ENCODE peak calls at places on chromosomes 11 and 22, in five cellular contexts. W, M, T, Z and O are unnamed samples.

GRCh38 chr11:94151903-94152677 is 23.4 kb downstream of the PANX1 start:
- DNase-seq in Z (peak), W (no peak), M (peak), T (peak), O (peak)

GRCh38 chr11:6443269-6444003 is 2.6 kb upstream of the HPX start:
- DNase-seq in M (peak), W (no peak), T (peak), Z (peak), O (peak)

GRCh38 chr22:39414886-39415285 is 15.3 kb downstream of the TAB1 start:
- DNase-seq in W (no peak), T (no peak), M (no peak), Z (no peak), O (no peak)

GRCh38 chr11:41950470-41951143 is 491.2 kb upstream of the LRRC4C start:
- DNase-seq in W (no peak), M (no peak), Z (no peak), T (no peak), O (no peak)

GRCh38 chr11:12416552-12416951 is 39.2 kb downstream of the PARVA start:
- DNase-seq in T (no peak), M (no peak), W (no peak), Z (no peak), O (no peak)

GRCh38 chr22:38761202-38762162 is 5.7 kb upstream of the SUN2 start:
- DNase-seq in W (no peak), M (no peak), T (no peak), Z (no peak), O (no peak)

GRCh38 chr11:80925291-80925690 is 1484.5 kb upstream of the TENM4 start:
- DNase-seq in Z (no peak), M (no peak), W (no peak), T (no peak), O (no peak)

GRCh38 chr11:92667446-92668165 is 301.8 kb upstream of the MTNR1B start:
- DNase-seq in W (no peak), Z (no peak), M (no peak), T (no peak), O (no peak)

GRCh38 chr11:31887180-31887579 is 76.1 kb upstream of the PAX6 start:
- DNase-seq in T (peak), Z (peak), W (no peak), M (no peak), O (no peak)

GRCh38 chr11:2933376-2934056 is 4.3 kb upstream of the PHLDA2 start:
- DNase-seq in T (peak), M (peak), W (peak), Z (no peak), O (peak)

GRCh38 chr11:89235121-89235520 is 57.4 kb downstream of the TYR start:
- DNase-seq in M (no peak), T (no peak), W (no peak), Z (no peak), O (no peak)

GRCh38 chr22:42227435-42227834 is 43.0 kb downstream of the TCF20 start:
- DNase-seq in M (no peak), T (no peak), Z (no peak), W (no peak), O (no peak)

GRCh38 chr11:134889832-134890231 is 477.8 kb upstream of the B3GAT1 start:
- DNase-seq in W (no peak), Z (no peak), T (no peak), M (no peak), O (no peak)

GRCh38 chr11:12137938-12138731 is 27.7 kb downstream of the MICAL2 start:
- DNase-seq in W (no peak), T (peak), M (no peak), Z (no peak), O (peak)

GRCh38 chr22:42171946-42172345 is 41.3 kb upstream of the CYP2D6 start:
- DNase-seq in W (no peak), M (no peak), Z (no peak), T (no peak), O (no peak)

GRCh38 chr11:103806130-103806900 is 230.1 kb upstream of the DDI1 start:
- DNase-seq in M (peak), Z (no peak), W (no peak), T (no peak), O (peak)

GRCh38 chr22:17087176-17088131 is 2.7 kb downstream of the IL17RA start:
- DNase-seq in T (no peak), M (no peak), Z (no peak), W (peak), O (peak)

GRCh38 chr11:73203790-73204189 is 14.3 kb upstream of the P2RY2 start:
- DNase-seq in W (no peak), M (no peak), T (no peak), Z (no peak), O (no peak)

GRCh38 chr11:112963368-112963955 is 2.2 kb downstream of the NCAM1 start:
- DNase-seq in T (peak), M (no peak), Z (no peak), W (no peak), O (no peak)

GRCh38 chr22:20524004-20524481 is 16.6 kb downstream of the MED15 start:
- DNase-seq in T (peak), W (peak), Z (peak), M (no peak), O (peak)

GRCh38 chr11:8102296-8102915 is 21.4 kb downstream of the TUB start:
- DNase-seq in Z (no peak), W (no peak), T (no peak), M (no peak), O (no peak)

GRCh38 chr11:80281194-80281593 is 840.4 kb upstream of the TENM4 start:
- DNase-seq in M (no peak), T (no peak), Z (no peak), W (no peak), O (no peak)

GRCh38 chr11:12166299-12167092 is 56.1 kb downstream of the MICAL2 start:
- DNase-seq in W (no peak), T (no peak), Z (no peak), M (no peak), O (no peak)

GRCh38 chr11:66976048-66976467 is 954 bp downstream of the C11orf86 start:
- DNase-seq in T (peak), W (no peak), Z (peak), M (no peak), O (no peak)

GRCh38 chr22:46064236-46064965 is 85.9 kb upstream of the PPARA start:
- DNase-seq in Z (no peak), W (no peak), M (no peak), T (peak), O (no peak)

GRCh38 chr11:128523616-128524015 is 63.7 kb downstream of the ETS1 start:
- DNase-seq in T (no peak), W (no peak), M (no peak), Z (no peak), O (peak)
- TF ChIP-seq RCOR1 in T (no peak), W (no peak), M (no peak), Z (no peak), O (no peak)

DNA sequence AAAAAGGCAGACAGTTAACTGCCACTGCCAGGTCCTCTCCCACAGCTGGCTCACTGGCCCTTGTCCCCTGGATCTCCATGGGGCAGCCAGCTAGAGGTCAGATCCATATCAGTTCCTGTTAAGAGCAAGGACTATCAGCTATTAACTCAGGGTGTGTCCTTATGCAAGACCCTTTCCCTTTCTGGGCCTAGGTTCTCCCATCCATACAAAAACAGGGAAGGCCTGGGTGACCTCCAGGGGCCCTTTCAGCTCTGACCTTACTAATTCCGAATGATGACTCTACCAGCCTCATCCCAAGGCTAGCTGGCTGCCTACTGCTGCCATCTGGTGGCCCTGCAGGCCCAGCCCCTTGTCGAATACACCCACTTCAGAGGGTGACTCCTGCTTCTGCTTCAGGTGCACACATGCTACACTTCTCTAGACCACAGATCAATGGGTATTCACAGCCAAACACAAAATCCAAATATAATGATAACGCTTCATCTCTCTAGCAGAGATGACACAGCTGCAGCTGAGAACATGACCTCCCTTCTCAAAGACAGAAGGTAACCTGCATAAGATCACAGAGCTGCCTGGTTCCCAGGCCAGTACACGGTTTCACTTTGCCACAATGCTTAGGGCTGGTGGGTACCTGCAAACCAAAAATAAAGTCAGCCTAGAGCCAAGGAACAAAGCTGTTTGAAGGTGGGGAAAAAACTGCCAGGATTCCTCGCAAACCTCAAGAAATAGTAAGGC is 34.1 kb downstream of the SERGEF start:
- DNase-seq in T (peak), Z (peak), M (peak), W (no peak), O (peak)
- TF ChIP-seq RCOR1 in T (no peak), Z (no peak), M (no peak), W (no peak), O (no peak)

DNA sequence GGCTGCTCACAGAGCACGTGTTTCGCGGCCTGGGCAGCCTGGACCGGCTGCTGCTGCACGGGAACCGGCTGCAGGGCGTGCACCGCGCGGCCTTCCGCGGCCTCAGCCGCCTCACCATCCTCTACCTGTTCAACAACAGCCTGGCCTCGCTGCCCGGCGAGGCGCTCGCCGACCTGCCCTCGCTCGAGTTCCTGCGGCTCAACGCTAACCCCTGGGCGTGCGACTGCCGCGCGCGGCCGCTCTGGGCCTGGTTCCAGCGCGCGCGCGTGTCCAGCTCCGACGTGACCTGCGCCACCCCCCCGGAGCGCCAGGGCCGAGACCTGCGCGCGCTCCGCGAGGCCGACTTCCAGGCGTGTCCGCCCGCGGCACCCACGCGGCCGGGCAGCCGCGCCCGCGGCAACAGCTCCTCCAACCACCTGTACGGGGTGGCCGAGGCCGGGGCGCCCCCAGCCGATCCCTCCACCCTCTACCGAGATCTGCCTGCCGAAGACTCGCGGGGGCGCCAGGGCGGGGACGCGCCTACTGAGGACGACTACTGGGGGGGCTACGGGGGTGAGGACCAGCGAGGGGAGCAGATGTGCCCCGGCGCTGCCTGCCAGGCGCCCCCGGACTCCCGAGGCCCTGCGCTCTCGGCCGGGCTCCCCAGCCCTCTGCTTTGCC is 16.0 kb downstream of the RTN4RL2 start:
- DNase-seq in T (peak), W (no peak), Z (no peak), M (no peak), O (no peak)
- TF ChIP-seq RCOR1 in T (no peak), W (no peak), Z (no peak), M (no peak), O (no peak)

GRCh38 chr11:82863209-82863608 is 37.0 kb downstream of the PRCP start:
- DNase-seq in Z (no peak), T (no peak), W (no peak), M (no peak), O (no peak)

GRCh38 chr11:82862379-82862778 is 37.9 kb downstream of the PRCP start:
- DNase-seq in Z (no peak), T (no peak), W (no peak), M (no peak), O (no peak)

GRCh38 chr11:82867495-82868082 is 32.6 kb downstream of the PRCP start:
- DNase-seq in M (peak), Z (peak), T (peak), W (peak), O (peak)

GRCh38 chr11:82865841-82866240 is 34.4 kb downstream of the PRCP start:
- DNase-seq in Z (no peak), W (no peak), M (no peak), T (no peak), O (peak)

DNA sequence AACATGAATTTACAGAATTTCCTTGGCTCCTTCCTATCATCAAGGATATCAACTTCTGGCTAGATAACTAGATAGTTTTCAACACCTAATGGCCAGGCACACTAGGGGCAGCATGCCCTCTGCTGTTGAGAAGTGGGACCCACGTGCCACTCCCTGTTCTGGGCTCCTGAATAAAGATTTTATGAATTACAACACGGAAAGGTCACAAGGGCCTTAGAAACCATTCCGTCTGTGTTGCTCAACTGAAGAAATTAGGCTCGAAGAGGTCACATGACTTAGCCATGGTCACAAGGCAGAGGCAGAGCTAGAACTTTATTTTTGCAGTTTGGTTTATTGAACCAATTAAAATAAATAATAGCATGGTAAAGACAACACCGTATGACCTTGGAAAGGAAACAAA is 36.0 kb downstream of the PRCP start:
- DNase-seq in T (peak), M (peak), W (no peak), Z (peak), O (peak)
- TF ChIP-seq RCOR1 in T (no peak), M (no peak), W (no peak), Z (no peak), O (no peak)

GRCh38 chr11:126433244-126433846 is 77.9 kb downstream of the ST3GAL4 start:
- DNase-seq in W (no peak), T (no peak), M (no peak), Z (no peak), O (no peak)

GRCh38 chr11:126436209-126436608 is 80.7 kb downstream of the ST3GAL4 start:
- DNase-seq in W (no peak), M (no peak), Z (no peak), T (no peak), O (no peak)

GRCh38 chr11:126434950-126435335 is 79.5 kb downstream of the ST3GAL4 start:
- DNase-seq in T (peak), W (no peak), M (no peak), Z (peak), O (no peak)

GRCh38 chr11:126432525-126432924 is 77.0 kb downstream of the ST3GAL4 start:
- DNase-seq in Z (no peak), W (no peak), M (no peak), T (no peak), O (no peak)

DNA sequence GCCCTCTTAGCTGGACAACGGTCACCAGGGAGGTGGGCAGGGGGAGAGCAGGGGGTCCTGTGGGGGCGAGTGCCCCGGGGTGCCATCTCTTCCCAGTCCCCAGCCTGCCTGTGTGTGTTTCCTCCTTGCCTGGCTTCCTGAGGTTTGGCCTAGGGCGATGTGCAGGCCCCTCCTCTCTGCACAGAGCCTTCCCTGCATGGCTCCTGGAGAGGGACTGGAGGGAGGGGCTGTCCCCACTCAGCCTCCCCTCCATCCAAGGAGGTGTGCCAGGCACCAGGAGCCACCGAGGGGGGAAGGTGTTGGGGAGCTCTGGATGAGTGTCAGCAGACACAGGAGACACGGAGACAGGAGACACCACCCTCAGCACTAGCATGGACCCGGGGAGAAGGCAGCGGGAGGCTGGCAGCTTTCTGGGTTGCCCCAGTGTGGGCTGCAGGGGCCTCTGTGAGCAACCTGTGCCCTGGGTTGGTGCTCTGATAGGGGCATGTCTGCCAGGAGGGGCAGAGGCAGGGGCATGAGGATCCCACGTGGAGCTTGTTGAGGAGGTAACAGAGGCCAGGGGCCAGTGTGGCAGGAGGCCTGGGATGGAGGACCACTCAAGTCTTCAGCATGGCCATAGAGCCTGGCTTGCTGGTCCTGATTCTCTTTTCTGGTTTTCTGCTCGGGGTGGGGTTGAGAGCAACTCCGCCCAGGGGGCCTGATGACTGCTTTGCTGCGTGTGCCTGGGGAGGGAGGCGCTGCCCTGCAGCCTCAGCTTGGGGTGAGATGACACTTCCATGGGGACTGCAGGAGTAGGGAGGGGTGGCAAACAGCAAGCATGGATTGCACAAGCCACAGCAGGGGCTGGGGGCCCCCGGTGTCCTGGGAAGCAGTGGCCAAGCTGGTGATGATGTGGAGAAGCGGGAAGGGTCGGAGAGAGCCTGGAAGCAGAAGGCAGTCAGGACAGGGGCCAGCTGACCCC is 78.8 kb downstream of the ST3GAL4 start:
- DNase-seq in Z (no peak), T (peak), M (no peak), W (no peak), O (no peak)
- TF ChIP-seq RCOR1 in Z (no peak), T (no peak), M (no peak), W (no peak), O (no peak)

DNA sequence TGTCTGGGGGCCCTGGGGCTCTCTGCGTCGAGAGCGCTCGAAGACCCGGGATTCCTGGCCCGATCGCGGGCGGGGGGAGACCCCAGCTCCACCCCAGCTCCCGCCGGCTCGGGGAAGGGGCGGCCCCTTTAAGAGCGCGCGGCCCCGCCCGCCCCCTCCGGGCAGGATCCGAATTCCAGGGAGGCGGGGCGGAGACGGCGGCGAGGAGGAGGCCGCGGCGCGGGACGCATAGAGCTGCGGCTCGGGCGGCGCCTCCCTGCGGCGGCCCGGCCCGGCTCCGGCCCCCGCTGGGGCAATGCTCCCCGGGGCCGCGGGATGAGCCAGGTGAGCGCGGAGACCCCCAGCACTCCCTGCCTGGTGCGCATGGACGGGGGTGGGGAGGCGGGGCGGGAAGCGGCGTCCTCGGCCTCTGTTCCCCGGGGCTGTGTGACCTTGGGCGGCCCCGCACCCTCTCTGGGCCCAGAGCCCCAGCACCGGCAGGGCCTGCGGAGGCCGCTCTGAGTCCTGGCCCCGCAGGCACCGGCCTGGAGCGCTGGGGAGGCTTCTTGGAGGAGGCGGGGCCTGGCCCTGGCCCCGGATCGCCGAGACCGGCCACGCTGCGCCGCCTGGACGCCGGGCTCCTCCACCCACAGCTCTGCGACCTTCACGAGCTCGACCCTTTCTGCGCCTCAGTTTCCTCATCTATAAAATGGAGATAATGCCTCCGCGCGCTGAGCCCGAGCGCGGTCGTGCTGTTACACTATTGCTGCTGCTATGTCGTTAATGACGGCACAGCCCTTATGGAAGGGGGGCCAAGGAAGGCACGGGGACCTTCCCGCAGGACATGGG is 594 bp downstream of the GAS2L1 start:
- DNase-seq in Z (peak), M (peak), T (peak), W (no peak), O (peak)
- TF ChIP-seq RCOR1 in Z (peak), M (no peak), T (no peak), W (no peak), O (peak)